ENCODE peak calls at places on chromosomes 11 and 22, in ten cellular contexts. P is omental fat pad, C is NCI-H1092 treated with DMSO at 0.1 percent for 48 hours, V is T1000, D is dorsolateral prefrontal cortex, B is GM18507, Y is 8988T, A is DND-41, Z is islet precursor cell, L is right lobe of liver. F is an unnamed sample.

GRCh38 chr11:27914080-27914479 is 193.9 kb downstream of the KIF18A start:
- DNase-seq in D (no peak), V (no peak), C (no peak), Y (no peak), Z (no peak), B (no peak), A (no peak), P (no peak), L (no peak), F (no peak)

GRCh38 chr11:877565-877964 is 33.0 kb downstream of the CHID1 start:
- DNase-seq in A (peak), B (no peak), D (no peak), P (no peak), Z (no peak), L (no peak), Y (no peak), V (no peak), C (no peak), F (peak)

GRCh38 chr11:118151421-118151820 is 1.2 kb downstream of the SCN4B start:
- DNase-seq in V (no peak), P (no peak), L (no peak), B (no peak), C (no peak), D (no peak), A (no peak), Y (no peak), Z (no peak), F (peak)

GRCh38 chr11:112219476-112220232 is 6.6 kb upstream of the PTS start:
- DNase-seq in A (peak), B (peak), C (peak), Y (peak), D (peak), V (no peak), Z (peak), L (no peak), P (no peak), F (peak)

GRCh38 chr11:65773784-65774411 is 6.9 kb downstream of the AP5B1 start:
- DNase-seq in C (no peak), B (no peak), D (no peak), Z (no peak), Y (peak), A (no peak), V (no peak), P (no peak), L (no peak), F (no peak)

GRCh38 chr11:78860720-78861422 is 286.2 kb upstream of the NARS2 start:
- DNase-seq in V (no peak), L (no peak), A (peak), P (no peak), B (no peak), Y (no peak), C (no peak), D (no peak), Z (no peak), F (peak)

GRCh38 chr22:43905681-43906080 is 13.9 kb upstream of the PNPLA5 start:
- DNase-seq in V (no peak), A (no peak), Y (no peak), Z (no peak), P (no peak), B (no peak), L (no peak), C (no peak), D (no peak), F (no peak)

GRCh38 chr11:46463701-46464100 is 72.1 kb upstream of the CHRM4 start:
- DNase-seq in P (no peak), A (no peak), Z (no peak), D (no peak), C (no peak), L (no peak), B (no peak), V (no peak), Y (no peak), F (no peak)

GRCh38 chr22:38479096-38479840 is 11.4 kb downstream of the KDELR3 start:
- DNase-seq in L (no peak), Z (no peak), B (no peak), C (no peak), A (no peak), Y (no peak), V (no peak), P (no peak), D (no peak), F (no peak)

GRCh38 chr11:10113852-10114251 is 180.2 kb downstream of the SBF2 start:
- DNase-seq in C (no peak), Y (no peak), L (no peak), A (no peak), Z (no peak), P (no peak), D (no peak), V (no peak), B (no peak), F (no peak)

GRCh38 chr22:19663286-19663815 is 51.0 kb upstream of the SEPTIN5 start:
- DNase-seq in L (no peak), Z (no peak), C (peak), V (no peak), D (peak), Y (no peak), B (no peak), A (no peak), P (no peak), F (no peak)

F was measured in NAMALWA.